ENCODE peak calls at places on chromosomes 4 and X, in six cellular contexts. J is K562, Q is GM12891, M is HepG2, N is GM12878, V is H1. G is an unnamed sample.

GRCh38 chrX:69060631-69061408 is 104.4 kb downstream of the PJA1 start:
- DNase-seq in Q (no peak), N (no peak), V (peak; percentile 45), M (peak; percentile 21), J (no peak), G (no peak)

GRCh38 chr4:64068096-64068495 is 341.2 kb downstream of the TECRL start:
- DNase-seq in V (no peak), N (no peak), Q (no peak), J (no peak), M (no peak), G (no peak)

GRCh38 chrX:41718481-41719245 is 5.3 kb upstream of the GPR82 start:
- DNase-seq in V (peak; percentile 48), M (peak; percentile 1), Q (no peak), J (no peak), N (no peak), G (no peak)

GRCh38 chrX:14616876-14617275 is 87.5 kb downstream of the GLRA2 start:
- DNase-seq in J (no peak), N (no peak), Q (no peak), V (no peak), M (no peak), G (no peak)

GRCh38 chr4:84920591-84920990 is 45.9 kb downstream of the WDFY3 start:
- DNase-seq in M (no peak), N (no peak), V (no peak), J (no peak), Q (no peak), G (no peak)

GRCh38 chr4:118221193-118221800 is 131.5 kb downstream of the PRSS12 start:
- DNase-seq in N (no peak), J (no peak), M (no peak), Q (no peak), V (no peak), G (no peak)

GRCh38 chr4:71133491-71133890 is 140.0 kb downstream of the DCK start:
- DNase-seq in V (no peak), N (no peak), J (no peak), M (no peak), Q (no peak), G (no peak)

GRCh38 chrX:118523920-118524319 is 28.3 kb downstream of the DOCK11 start:
- DNase-seq in V (no peak), N (no peak), Q (no peak), M (no peak), J (no peak), G (no peak)

GRCh38 chr4:168923526-168924194 is 86.4 kb downstream of the CBR4 start:
- DNase-seq in M (peak; percentile 62), Q (peak; percentile 21), J (peak; percentile 64), N (peak; percentile 31), V (peak; percentile 62), G (peak; percentile 14)

GRCh38 chr4:4712800-4713528 is 146.5 kb upstream of the MSX1 start:
- DNase-seq in M (peak; percentile 91), N (no peak), Q (no peak), V (no peak), J (no peak), G (no peak)

GRCh38 chrX:37785569-37785968 is 5.7 kb downstream of the CYBB start:
- DNase-seq in V (no peak), J (no peak), N (no peak), Q (no peak), M (no peak), G (no peak)

GRCh38 chrX:856901-857300 is 226.3 kb downstream of the SHOX start:
- DNase-seq in Q (no peak), M (no peak), N (no peak), V (peak; percentile 3), J (no peak), G (no peak)

DNA sequence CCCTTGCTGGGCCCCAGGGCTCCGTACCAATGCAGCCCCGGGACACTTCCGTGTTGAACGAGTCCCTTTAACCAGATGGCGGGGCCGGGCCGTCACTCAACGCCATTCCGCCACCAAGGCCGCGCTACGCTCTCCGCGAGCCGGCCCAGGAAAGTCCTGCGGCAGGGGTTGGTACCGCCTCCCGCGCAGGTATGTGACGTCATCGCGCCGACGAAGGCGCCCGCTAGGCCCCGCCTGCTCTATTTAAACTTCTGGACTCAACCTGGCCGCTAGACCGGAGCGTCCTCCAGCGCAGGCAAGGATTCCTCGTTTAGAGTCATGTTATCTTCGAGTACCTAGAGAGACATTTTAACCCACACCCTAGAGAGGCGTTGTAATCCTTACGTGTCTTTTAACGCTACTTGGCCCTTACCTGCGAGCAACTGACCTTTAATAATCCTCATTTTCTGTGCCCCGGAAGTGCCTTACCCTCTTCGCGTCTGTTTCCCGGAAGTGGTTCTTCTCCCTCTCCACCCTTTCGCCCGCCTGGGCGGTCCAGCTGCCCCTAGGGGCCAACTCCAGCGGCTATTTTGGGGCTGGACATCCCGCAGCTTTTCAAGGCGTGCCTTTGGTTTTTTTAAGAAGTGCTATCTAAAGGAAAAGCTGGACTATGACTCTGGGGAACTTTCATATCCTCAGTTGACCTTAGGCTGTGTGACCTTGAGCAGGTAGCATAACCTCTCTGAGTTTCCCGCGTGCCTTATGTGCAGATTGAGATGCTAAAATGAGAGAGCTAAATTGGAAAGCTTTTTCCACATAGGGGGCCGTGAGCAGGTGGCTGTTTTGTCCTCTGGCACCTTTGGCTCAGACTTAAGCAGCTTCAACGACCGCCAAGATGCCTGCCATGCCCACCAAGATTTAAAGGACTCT is at the start of gene PNPLA4:
- DNase-seq in Q (peak; percentile 56), V (peak; percentile 85), N (peak; percentile 86), J (peak; percentile 83), M (peak; percentile 71), G (peak; percentile 69)
- TF ChIP-seq POLR2A in Q (peak; percentile 86), V (peak; percentile 66), N (peak; percentile 90), J (peak; percentile 89), M (peak; percentile 72), G (peak; percentile 95)

GRCh38 chr4:76709454-76709853 is 188.5 kb downstream of the SOWAHB start:
- DNase-seq in V (no peak), J (no peak), Q (no peak), M (no peak), N (no peak), G (no peak)
- TF ChIP-seq TAF1 in V (no peak), J (no peak), Q (no peak), M (no peak), N (no peak), G (no peak)

GRCh38 chr4:992297-993110 is 700 bp downstream of the SLC26A1 start:
- DNase-seq in M (peak; percentile 98), V (no peak), N (no peak), Q (no peak), J (peak; percentile 71), G (no peak)
- TF ChIP-seq POLR2A in M (no peak), V (no peak), N (no peak), Q (no peak), J (peak; percentile 75), G (peak; percentile 58)

DNA sequence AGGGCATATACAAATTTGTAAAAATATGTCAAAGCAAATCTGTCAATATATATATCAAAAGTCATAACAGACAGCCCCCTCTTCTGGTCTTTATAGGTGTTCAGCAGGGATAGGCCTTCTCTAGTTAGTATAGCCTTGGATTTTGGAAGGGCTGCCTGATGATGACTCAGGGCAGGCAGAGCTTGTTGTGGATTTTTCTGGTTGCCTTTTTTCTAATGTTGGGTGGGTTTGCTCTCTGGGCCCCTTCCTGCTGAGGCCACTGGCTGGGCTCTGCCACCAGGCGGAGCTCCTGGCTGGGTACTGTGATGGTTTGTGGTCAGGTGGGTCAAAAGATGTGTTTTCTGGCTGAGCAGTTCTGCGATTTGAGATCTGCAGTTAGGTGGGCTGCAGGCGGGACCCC is 294.2 kb downstream of the GRIA2 start:
- DNase-seq in V (peak; percentile 70), M (peak; percentile 7), J (no peak), N (no peak), Q (no peak), G (no peak)
- TF ChIP-seq TAF1 in V (no peak), M (no peak), J (no peak), N (no peak), Q (no peak), G (no peak)